ENCODE peak calls at places on chromosomes 6 and 20, in eight cellular contexts. One of them, this sample, is unnamed.

GRCh38 chr6:15303162-15303919 is 57.5 kb downstream of the JARID2 start:
- DNase-seq in adrenal gland: peak; percentile 27
- DNase-seq in spleen: no peak
- DNase-seq in lower lobe of right lung: no peak
- DNase-seq in heart left ventricle: no peak
- DNase-seq in astrocyte: no peak
- DNase-seq in tibial nerve: no peak
- DNase-seq in sigmoid colon: no peak
- DNase-seq in this sample: no peak

GRCh38 chr6:24883618-24884017 is 52.1 kb downstream of the RIPOR2 start:
- DNase-seq in adrenal gland: no peak
- DNase-seq in spleen: no peak
- DNase-seq in lower lobe of right lung: no peak
- DNase-seq in heart left ventricle: no peak
- DNase-seq in astrocyte: peak; percentile 78
- DNase-seq in tibial nerve: no peak
- DNase-seq in sigmoid colon: no peak
- DNase-seq in this sample: no peak

GRCh38 chr6:127366281-127367022 is 23.0 kb upstream of the ECHDC1 start:
- DNase-seq in adrenal gland: peak; percentile 24
- DNase-seq in spleen: no peak
- DNase-seq in lower lobe of right lung: no peak
- DNase-seq in heart left ventricle: no peak
- DNase-seq in astrocyte: peak; percentile 94
- DNase-seq in tibial nerve: no peak
- DNase-seq in sigmoid colon: peak; percentile 75
- DNase-seq in this sample: no peak

GRCh38 chr6:125747589-125748533 is 1.6 kb upstream of the HEY2 start:
- DNase-seq in adrenal gland: peak; percentile 30
- DNase-seq in spleen: peak; percentile 88
- DNase-seq in lower lobe of right lung: peak; percentile 59
- DNase-seq in heart left ventricle: peak; percentile 80
- DNase-seq in astrocyte: no peak
- DNase-seq in tibial nerve: no peak
- DNase-seq in sigmoid colon: peak; percentile 77
- DNase-seq in this sample: peak; percentile 40

GRCh38 chr6:5334341-5334740 is 73.0 kb downstream of the FARS2 start:
- DNase-seq in adrenal gland: no peak
- DNase-seq in spleen: no peak
- DNase-seq in lower lobe of right lung: no peak
- DNase-seq in heart left ventricle: no peak
- DNase-seq in astrocyte: peak; percentile 22
- DNase-seq in tibial nerve: no peak
- DNase-seq in sigmoid colon: no peak
- DNase-seq in this sample: no peak

GRCh38 chr6:123393333-123393732 is 243.4 kb downstream of the TRDN start:
- DNase-seq in adrenal gland: no peak
- DNase-seq in spleen: no peak
- DNase-seq in lower lobe of right lung: no peak
- DNase-seq in heart left ventricle: no peak
- DNase-seq in astrocyte: no peak
- DNase-seq in tibial nerve: no peak
- DNase-seq in sigmoid colon: no peak
- DNase-seq in this sample: no peak

GRCh38 chr6:112113371-112113770 is 26.0 kb downstream of the FAM229B start:
- DNase-seq in adrenal gland: no peak
- DNase-seq in spleen: no peak
- DNase-seq in lower lobe of right lung: no peak
- DNase-seq in heart left ventricle: no peak
- DNase-seq in astrocyte: no peak
- DNase-seq in tibial nerve: no peak
- DNase-seq in sigmoid colon: no peak
- DNase-seq in this sample: no peak

GRCh38 chr20:32190608-32191415 is 16.7 kb downstream of the PLAGL2 start:
- DNase-seq in adrenal gland: no peak
- DNase-seq in spleen: no peak
- DNase-seq in lower lobe of right lung: no peak
- DNase-seq in heart left ventricle: no peak
- DNase-seq in astrocyte: no peak
- DNase-seq in tibial nerve: no peak
- DNase-seq in sigmoid colon: no peak
- DNase-seq in this sample: no peak

GRCh38 chr6:155275808-155276480 is 12.1 kb downstream of the CLDN20 start:
- DNase-seq in adrenal gland: no peak
- DNase-seq in spleen: no peak
- DNase-seq in lower lobe of right lung: no peak
- DNase-seq in heart left ventricle: no peak
- DNase-seq in astrocyte: peak; percentile 45
- DNase-seq in tibial nerve: no peak
- DNase-seq in sigmoid colon: no peak
- DNase-seq in this sample: no peak

GRCh38 chr20:17613328-17614175 is 43.7 kb downstream of the DSTN start:
- DNase-seq in adrenal gland: no peak
- DNase-seq in spleen: no peak
- DNase-seq in lower lobe of right lung: peak; percentile 42
- DNase-seq in heart left ventricle: peak; percentile 54
- DNase-seq in astrocyte: no peak
- DNase-seq in tibial nerve: no peak
- DNase-seq in sigmoid colon: peak; percentile 80
- DNase-seq in this sample: no peak

GRCh38 chr6:1285589-1286340 is 26.1 kb upstream of the FOXQ1 start:
- DNase-seq in adrenal gland: peak; percentile 23
- DNase-seq in spleen: no peak
- DNase-seq in lower lobe of right lung: no peak
- DNase-seq in heart left ventricle: no peak
- DNase-seq in astrocyte: peak; percentile 68
- DNase-seq in tibial nerve: no peak
- DNase-seq in sigmoid colon: no peak
- DNase-seq in this sample: peak; percentile 8
- H3K27ac ChIP-seq in adrenal gland: no peak overlapping the region
- H3K27ac ChIP-seq in spleen: no peak overlapping the region
- H3K27ac ChIP-seq in lower lobe of right lung: no peak overlapping the region
- H3K27ac ChIP-seq in heart left ventricle: no peak overlapping the region
- H3K27ac ChIP-seq in astrocyte: peak overlapping the region; percentile 70
- H3K27ac ChIP-seq in tibial nerve: no peak overlapping the region
- H3K27ac ChIP-seq in sigmoid colon: no peak overlapping the region
- H3K27ac ChIP-seq in this sample: no peak overlapping the region

GRCh38 chr6:3805448-3806123 is 43.6 kb upstream of the FAM50B start:
- DNase-seq in adrenal gland: no peak
- DNase-seq in spleen: no peak
- DNase-seq in lower lobe of right lung: no peak
- DNase-seq in heart left ventricle: no peak
- DNase-seq in astrocyte: no peak
- DNase-seq in tibial nerve: no peak
- DNase-seq in sigmoid colon: no peak
- DNase-seq in this sample: no peak
- H3K27ac ChIP-seq in adrenal gland: no peak overlapping the region
- H3K27ac ChIP-seq in spleen: no peak overlapping the region
- H3K27ac ChIP-seq in lower lobe of right lung: peak overlapping the region; percentile 39
- H3K27ac ChIP-seq in heart left ventricle: peak overlapping the region; percentile 4
- H3K27ac ChIP-seq in astrocyte: peak overlapping the region; percentile 28
- H3K27ac ChIP-seq in tibial nerve: peak overlapping the region; percentile 47
- H3K27ac ChIP-seq in sigmoid colon: peak overlapping the region; percentile 88
- H3K27ac ChIP-seq in this sample: no peak overlapping the region

GRCh38 chr6:8828376-8828775 is 393.0 kb upstream of the SLC35B3 start:
- DNase-seq in adrenal gland: no peak
- DNase-seq in spleen: no peak
- DNase-seq in lower lobe of right lung: no peak
- DNase-seq in heart left ventricle: no peak
- DNase-seq in astrocyte: no peak
- DNase-seq in tibial nerve: no peak
- DNase-seq in sigmoid colon: no peak
- DNase-seq in this sample: no peak
- H3K27ac ChIP-seq in adrenal gland: no peak overlapping the region
- H3K27ac ChIP-seq in spleen: no peak overlapping the region
- H3K27ac ChIP-seq in lower lobe of right lung: no peak overlapping the region
- H3K27ac ChIP-seq in heart left ventricle: no peak overlapping the region
- H3K27ac ChIP-seq in astrocyte: no peak overlapping the region
- H3K27ac ChIP-seq in tibial nerve: no peak overlapping the region
- H3K27ac ChIP-seq in sigmoid colon: no peak overlapping the region
- H3K27ac ChIP-seq in this sample: no peak overlapping the region

DNA sequence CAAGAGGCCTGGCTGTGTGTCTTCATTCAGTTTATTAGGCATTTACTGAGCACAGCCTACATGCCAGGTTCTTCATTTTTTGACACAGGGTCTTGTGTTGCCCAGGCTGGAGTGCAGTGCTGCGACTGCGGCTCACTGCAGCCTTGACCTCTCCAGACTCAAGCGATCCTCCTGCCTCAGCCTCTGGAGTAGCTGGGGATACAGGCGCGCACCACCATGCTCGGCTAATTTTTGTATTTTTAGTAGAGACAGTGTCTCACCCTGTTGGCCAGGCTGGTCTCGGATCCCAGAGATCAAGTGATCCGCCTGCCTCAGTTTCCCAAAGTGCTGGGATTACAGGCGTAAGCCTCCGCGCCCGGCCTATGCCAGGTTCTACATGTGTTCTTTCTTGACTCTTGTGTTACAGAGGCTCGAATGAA is 601 bp upstream of the ATRN start:
- DNase-seq in adrenal gland: peak; percentile 25
- DNase-seq in spleen: no peak
- DNase-seq in lower lobe of right lung: no peak
- DNase-seq in heart left ventricle: no peak
- DNase-seq in astrocyte: no peak
- DNase-seq in tibial nerve: no peak
- DNase-seq in sigmoid colon: peak; percentile 65
- DNase-seq in this sample: no peak
- H3K27ac ChIP-seq in adrenal gland: peak overlapping the region; percentile 82
- H3K27ac ChIP-seq in spleen: peak overlapping the region; percentile 87
- H3K27ac ChIP-seq in lower lobe of right lung: peak overlapping the region; percentile 86
- H3K27ac ChIP-seq in heart left ventricle: peak overlapping the region; percentile 86
- H3K27ac ChIP-seq in astrocyte: peak overlapping the region; percentile 92
- H3K27ac ChIP-seq in tibial nerve: peak overlapping the region; percentile 80
- H3K27ac ChIP-seq in sigmoid colon: peak overlapping the region; percentile 87
- H3K27ac ChIP-seq in this sample: peak overlapping the region; percentile 80

GRCh38 chr6:113451030-113451429 is 406.1 kb upstream of the MARCKS start:
- DNase-seq in adrenal gland: no peak
- DNase-seq in spleen: no peak
- DNase-seq in lower lobe of right lung: no peak
- DNase-seq in heart left ventricle: no peak
- DNase-seq in astrocyte: no peak
- DNase-seq in tibial nerve: no peak
- DNase-seq in sigmoid colon: no peak
- DNase-seq in this sample: no peak
- H3K27ac ChIP-seq in adrenal gland: no peak overlapping the region
- H3K27ac ChIP-seq in spleen: no peak overlapping the region
- H3K27ac ChIP-seq in lower lobe of right lung: no peak overlapping the region
- H3K27ac ChIP-seq in heart left ventricle: no peak overlapping the region
- H3K27ac ChIP-seq in astrocyte: no peak overlapping the region
- H3K27ac ChIP-seq in tibial nerve: no peak overlapping the region
- H3K27ac ChIP-seq in sigmoid colon: no peak overlapping the region
- H3K27ac ChIP-seq in this sample: no peak overlapping the region

DNA sequence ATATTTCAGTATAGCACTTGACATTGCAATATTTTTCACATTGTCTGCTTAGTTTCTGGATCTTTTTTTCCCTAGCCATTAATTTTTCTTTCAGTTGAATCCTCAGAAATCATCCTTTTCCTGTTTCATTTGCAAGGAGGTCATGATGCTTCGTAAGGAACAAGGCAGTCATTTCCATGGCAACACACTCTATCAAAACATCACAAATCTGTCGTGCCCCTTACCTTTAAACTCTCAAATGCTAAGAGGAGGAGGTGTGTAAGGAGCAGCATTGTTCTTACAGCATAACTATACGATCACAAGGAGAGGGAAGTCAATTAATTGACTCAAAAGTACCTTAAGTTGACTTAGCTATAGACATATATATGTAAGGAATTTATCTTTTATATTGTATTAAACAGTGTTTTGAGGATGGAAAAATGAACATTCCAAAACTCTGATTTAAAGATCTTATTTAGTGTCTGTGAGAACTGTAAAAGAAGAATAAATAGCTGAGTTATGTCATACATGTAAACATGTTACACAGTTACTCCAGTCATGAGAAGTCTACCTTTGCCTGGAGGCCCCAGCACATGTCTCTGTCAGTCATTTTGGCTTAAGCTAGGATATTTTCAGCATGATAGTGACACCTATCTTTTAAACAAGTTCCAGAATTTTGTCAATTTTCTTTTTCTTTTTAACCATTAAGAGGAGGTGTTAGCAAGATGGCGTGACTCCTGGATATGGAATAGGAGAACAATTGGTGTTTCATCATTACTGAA is 41.6 kb downstream of the CDKAL1 start:
- DNase-seq in adrenal gland: no peak
- DNase-seq in spleen: no peak
- DNase-seq in lower lobe of right lung: no peak
- DNase-seq in heart left ventricle: no peak
- DNase-seq in astrocyte: no peak
- DNase-seq in tibial nerve: no peak
- DNase-seq in sigmoid colon: no peak
- DNase-seq in this sample: no peak
- H3K27ac ChIP-seq in adrenal gland: no peak overlapping the region
- H3K27ac ChIP-seq in spleen: no peak overlapping the region
- H3K27ac ChIP-seq in lower lobe of right lung: no peak overlapping the region
- H3K27ac ChIP-seq in heart left ventricle: no peak overlapping the region
- H3K27ac ChIP-seq in astrocyte: no peak overlapping the region
- H3K27ac ChIP-seq in tibial nerve: no peak overlapping the region
- H3K27ac ChIP-seq in sigmoid colon: no peak overlapping the region
- H3K27ac ChIP-seq in this sample: no peak overlapping the region

GRCh38 chr6:166864333-166864732 is 92.0 kb downstream of the RNASET2 start:
- DNase-seq in adrenal gland: no peak
- DNase-seq in spleen: no peak
- DNase-seq in lower lobe of right lung: no peak
- DNase-seq in heart left ventricle: no peak
- DNase-seq in astrocyte: no peak
- DNase-seq in tibial nerve: no peak
- DNase-seq in sigmoid colon: no peak
- DNase-seq in this sample: no peak
- H3K27ac ChIP-seq in adrenal gland: no peak overlapping the region
- H3K27ac ChIP-seq in spleen: no peak overlapping the region
- H3K27ac ChIP-seq in lower lobe of right lung: no peak overlapping the region
- H3K27ac ChIP-seq in heart left ventricle: no peak overlapping the region
- H3K27ac ChIP-seq in astrocyte: no peak overlapping the region
- H3K27ac ChIP-seq in tibial nerve: no peak overlapping the region
- H3K27ac ChIP-seq in sigmoid colon: no peak overlapping the region
- H3K27ac ChIP-seq in this sample: no peak overlapping the region

This sample was measured in substantia nigra.